ENCODE peak calls at places on chromosomes 16 and 17, in ten cellular contexts. U is stimulated activated CD4-positive, alpha-beta T cell treated with anti-CD3 and anti-CD28 coated beads, TNF-alpha, amount 100 ng/mL, for 4 hours; M is HuH-7; Y is WERI-Rb-1; I is fibroblast of the aortic adventitia; P is T47D; A is upper lobe of right lung; F is dorsolateral prefrontal cortex; N is cardiac fibroblast; S is astrocyte of the spinal cord. G is an unnamed sample.

GRCh38 chr16:50329446-50330189 is 39.2 kb downstream of the BRD7 start:
- DNase-seq in U (no peak), M (no peak), Y (no peak), I (no peak), P (no peak), A (no peak), F (no peak), N (no peak), S (no peak), G (no peak)

GRCh38 chr17:12659500-12659899 is 6.2 kb upstream of the MYOCD start:
- DNase-seq in U (no peak), M (no peak), Y (no peak), I (peak), P (no peak), A (no peak), F (no peak), N (no peak), S (peak), G (no peak)

GRCh38 chr17:34241062-34241461 is 14.0 kb upstream of the CCL2 start:
- DNase-seq in U (no peak), M (no peak), Y (no peak), I (peak), P (no peak), A (no peak), F (no peak), N (peak), S (no peak), G (no peak)

GRCh38 chr17:44894642-44895041 is 4.6 kb downstream of the EFTUD2 start:
- DNase-seq in U (no peak), M (no peak), Y (no peak), I (no peak), P (no peak), A (no peak), F (no peak), N (no peak), S (no peak), G (no peak)

GRCh38 chr16:70723740-70724145 is 37.9 kb upstream of the MTSS2 start:
- DNase-seq in U (no peak), M (no peak), Y (no peak), I (no peak), P (no peak), A (no peak), F (no peak), N (no peak), S (no peak), G (no peak)

GRCh38 chr17:80029235-80029974 is 6.3 kb downstream of the TBC1D16 start:
- DNase-seq in U (no peak), M (peak), Y (no peak), I (peak), P (peak), A (peak), F (no peak), N (peak), S (peak), G (peak)

GRCh38 chr17:1398900-1399299 is 1.1 kb downstream of the YWHAE start:
- DNase-seq in U (peak), M (no peak), Y (no peak), I (peak), P (peak), A (no peak), F (no peak), N (peak), S (peak), G (peak)

GRCh38 chr17:12634789-12635414 is 30.8 kb upstream of the MYOCD start:
- DNase-seq in U (no peak), M (no peak), Y (no peak), I (no peak), P (no peak), A (no peak), F (no peak), N (no peak), S (no peak), G (no peak)

GRCh38 chr16:80034948-80035700 is 434.6 kb upstream of the MAF start:
- DNase-seq in U (no peak), M (no peak), Y (no peak), I (no peak), P (no peak), A (no peak), F (no peak), N (no peak), S (peak), G (no peak)

GRCh38 chr17:34341916-34342315 is 14.4 kb upstream of the CCL13 start:
- DNase-seq in U (no peak), M (no peak), Y (no peak), I (no peak), P (no peak), A (no peak), F (no peak), N (no peak), S (no peak), G (no peak)

GRCh38 chr17:40063034-40063765 is 435 bp downstream of the THRA start:
- DNase-seq in U (no peak), M (peak), Y (peak), I (no peak), P (no peak), A (peak), F (peak), N (peak), S (no peak), G (no peak)

GRCh38 chr17:7427549-7427948 is 1.1 kb upstream of the SPEM3 start:
- DNase-seq in U (no peak), M (no peak), Y (no peak), I (no peak), P (no peak), A (no peak), F (no peak), N (no peak), S (no peak), G (no peak)

GRCh38 chr16:19700319-19700781 is 17.7 kb downstream of the KNOP1 start:
- DNase-seq in U (no peak), M (peak), Y (no peak), I (peak), P (peak), A (no peak), F (no peak), N (peak), S (peak), G (no peak)

GRCh38 chr17:69213059-69213813 is 15.4 kb downstream of the ABCA10 start:
- DNase-seq in U (no peak), M (no peak), Y (no peak), I (no peak), P (no peak), A (no peak), F (no peak), N (no peak), S (no peak), G (no peak)

GRCh38 chr17:31480904-31481782 is 89.7 kb downstream of the RAB11FIP4 start:
- DNase-seq in U (no peak), M (no peak), Y (no peak), I (no peak), P (peak), A (no peak), F (no peak), N (no peak), S (no peak), G (no peak)

GRCh38 chr17:60630352-60630751 is 30.4 kb downstream of the PPM1D start:
- DNase-seq in U (no peak), M (no peak), Y (no peak), I (peak), P (no peak), A (no peak), F (peak), N (peak), S (peak), G (no peak)

GRCh38 chr17:42784361-42784760 is 4.0 kb downstream of the WNK4 start:
- DNase-seq in U (no peak), M (no peak), Y (no peak), I (no peak), P (no peak), A (no peak), F (no peak), N (no peak), S (no peak), G (no peak)

GRCh38 chr17:67605259-67605912 is 112.3 kb upstream of the NOL11 start:
- DNase-seq in U (no peak), M (no peak), Y (no peak), I (peak), P (no peak), A (no peak), F (peak), N (peak), S (peak), G (no peak)

GRCh38 chr17:52178013-52178412 is 19.5 kb upstream of the CA10 start:
- DNase-seq in U (no peak), M (no peak), Y (no peak), I (no peak), P (no peak), A (no peak), F (no peak), N (no peak), S (no peak), G (no peak)

GRCh38 chr17:64019486-64020067 is 856 bp downstream of the ICAM2 start:
- DNase-seq in U (no peak), M (no peak), Y (no peak), I (no peak), P (no peak), A (no peak), F (no peak), N (no peak), S (no peak), G (no peak)

GRCh38 chr16:22235839-22236745 is 30.0 kb downstream of the EEF2K start:
- DNase-seq in U (no peak), M (no peak), Y (no peak), I (peak), P (no peak), A (no peak), F (no peak), N (peak), S (no peak), G (peak)

GRCh38 chr17:37088459-37088858 is 139.7 kb downstream of the AATF start:
- DNase-seq in U (no peak), M (no peak), Y (no peak), I (no peak), P (no peak), A (no peak), F (no peak), N (no peak), S (no peak), G (no peak)

GRCh38 chr17:60127068-60128064 is 22.4 kb upstream of the CA4 start:
- DNase-seq in U (no peak), M (no peak), Y (no peak), I (no peak), P (no peak), A (no peak), F (no peak), N (no peak), S (no peak), G (no peak)

G was measured in foreskin fibroblast.